ENCODE peak calls at places on chromosome 22, in seven cellular contexts. R is NCI-H460; A is right atrium auricular region; H is CD4-positive, CD25-positive, alpha-beta regulatory T cell; W is germinal center; S is AG09309; L is NCI-H345. Q is an unnamed sample.

GRCh38 chr22:37051629-37052385 is at the start of gene KCTD17:
- DNase-seq in R (peak), A (peak), H (peak), W (peak), S (no peak), L (peak), Q (peak)

GRCh38 chr22:19691007-19691720 is 23.1 kb upstream of the SEPTIN5 start:
- DNase-seq in R (no peak), A (no peak), H (no peak), W (no peak), S (no peak), L (no peak), Q (no peak)

GRCh38 chr22:50182176-50183081 is 3.3 kb upstream of the TRABD start:
- DNase-seq in R (no peak), A (no peak), H (no peak), W (no peak), S (no peak), L (no peak), Q (peak)

GRCh38 chr22:35422145-35422544 is 22.2 kb downstream of the MCM5 start:
- DNase-seq in R (no peak), A (no peak), H (no peak), W (no peak), S (no peak), L (no peak), Q (peak)

GRCh38 chr22:21000215-21000986 is 1.5 kb downstream of the THAP7 start:
- DNase-seq in R (no peak), A (no peak), H (no peak), W (no peak), S (no peak), L (no peak), Q (peak)

GRCh38 chr22:43521716-43522115 is 109.9 kb downstream of the MPPED1 start:
- DNase-seq in R (no peak), A (no peak), H (no peak), W (no peak), S (no peak), L (no peak), Q (no peak)

GRCh38 chr22:30863161-30863833 is 105.3 kb downstream of the MORC2 start:
- DNase-seq in R (no peak), A (no peak), H (no peak), W (peak), S (no peak), L (no peak), Q (no peak)

GRCh38 chr22:44419429-44419828 is 78.6 kb downstream of the RTL6 start:
- DNase-seq in R (no peak), A (no peak), H (no peak), W (no peak), S (no peak), L (no peak), Q (no peak)

GRCh38 chr22:23408321-23408720 is 171.8 kb downstream of the IGLL1 start:
- DNase-seq in R (no peak), A (no peak), H (no peak), W (no peak), S (no peak), L (no peak), Q (no peak)

GRCh38 chr22:25746012-25746373 is 4.0 kb downstream of the MYO18B start:
- DNase-seq in R (no peak), A (no peak), H (no peak), W (no peak), S (peak), L (no peak), Q (no peak)

GRCh38 chr22:41935015-41935908 is 8.7 kb upstream of the TNFRSF13C start:
- DNase-seq in R (no peak), A (no peak), H (no peak), W (no peak), S (no peak), L (no peak), Q (no peak)

GRCh38 chr22:29146101-29146560 is 59.6 kb upstream of the EMID1 start:
- DNase-seq in R (no peak), A (no peak), H (no peak), W (no peak), S (no peak), L (peak), Q (peak)

GRCh38 chr22:48951836-48952235 is 875.8 kb downstream of the BRD1 start:
- DNase-seq in R (no peak), A (peak), H (no peak), W (no peak), S (no peak), L (no peak), Q (no peak)

GRCh38 chr22:46865052-46865434 is 102.6 kb downstream of the TBC1D22A start:
- DNase-seq in R (no peak), A (no peak), H (no peak), W (no peak), S (no peak), L (peak), Q (no peak)

GRCh38 chr22:38873469-38874411 is 1.7 kb upstream of the CBX6 start:
- DNase-seq in R (no peak), A (peak), H (peak), W (no peak), S (no peak), L (peak), Q (no peak)

GRCh38 chr22:41380993-41381328 is 781 bp upstream of the TEF start:
- DNase-seq in R (peak), A (peak), H (no peak), W (no peak), S (peak), L (no peak), Q (no peak)

GRCh38 chr22:17266261-17266971 is 47.2 kb upstream of the ADA2 start:
- DNase-seq in R (no peak), A (no peak), H (no peak), W (no peak), S (no peak), L (peak), Q (peak)

GRCh38 chr22:17368727-17369552 is at the start of gene CECR2:
- DNase-seq in R (no peak), A (peak), H (no peak), W (peak), S (no peak), L (peak), Q (peak)

GRCh38 chr22:41833369-41834004 is 582 bp downstream of the SREBF2 start:
- DNase-seq in R (no peak), A (peak), H (peak), W (peak), S (no peak), L (peak), Q (peak)

GRCh38 chr22:35380537-35381423 is at the start of gene HMOX1:
- DNase-seq in R (peak), A (peak), H (no peak), W (peak), S (peak), L (peak), Q (peak)

GRCh38 chr22:28826921-28827320 is 26.6 kb upstream of the XBP1 start:
- DNase-seq in R (no peak), A (no peak), H (no peak), W (no peak), S (no peak), L (no peak), Q (peak)

GRCh38 chr22:21876486-21877176 is 9.2 kb upstream of the MAPK1 start:
- DNase-seq in R (peak), A (no peak), H (no peak), W (no peak), S (peak), L (no peak), Q (no peak)

GRCh38 chr22:46528121-46528610 is 9.3 kb downstream of the CELSR1 start:
- DNase-seq in R (peak), A (no peak), H (no peak), W (no peak), S (peak), L (peak), Q (peak)

GRCh38 chr22:23501244-23501643 is 78.8 kb downstream of the IGLL1 start:
- DNase-seq in R (no peak), A (no peak), H (no peak), W (no peak), S (no peak), L (no peak), Q (peak)

GRCh38 chr22:32413715-32414114 is 1.7 kb upstream of the RTCB start:
- DNase-seq in R (no peak), A (no peak), H (no peak), W (peak), S (no peak), L (no peak), Q (no peak)

GRCh38 chr22:39264344-39265116 is 19.7 kb upstream of the PDGFB start:
- DNase-seq in R (no peak), A (no peak), H (no peak), W (no peak), S (no peak), L (no peak), Q (no peak)

Q was measured in kidney.